ENCODE peak calls at places on chromosomes 13 and 19, in six cellular contexts. T is substantia nigra, C is PC-9, V is endothelial cell, N is AML-193, U is non-pigmented ciliary epithelial cell. K is an unnamed sample.

GRCh38 chr19:15154002-15154612 is 46.7 kb downstream of the NOTCH3 start:
- DNase-seq in C (peak; percentile 64), N (peak; percentile 51), V (peak; percentile 51), U (no peak), T (no peak), K (no peak)

GRCh38 chr19:46722421-46723022 is 5.6 kb upstream of the PRKD2 start:
- DNase-seq in C (no peak), U (no peak), V (no peak), T (no peak), N (no peak), K (no peak)

GRCh38 chr19:7418575-7418974 is 69.8 kb downstream of the ARHGEF18 start:
- DNase-seq in V (no peak), U (no peak), C (no peak), T (no peak), N (no peak), K (no peak)

GRCh38 chr13:78190296-78190695 is 271.7 kb upstream of the EDNRB start:
- DNase-seq in U (no peak), C (no peak), T (no peak), N (no peak), V (no peak), K (no peak)

GRCh38 chr13:107091386-107091785 is 523.4 kb upstream of the ARGLU1 start:
- DNase-seq in U (no peak), N (no peak), T (no peak), V (no peak), C (no peak), K (no peak)

GRCh38 chr19:3098515-3099346 is 4.6 kb downstream of the GNA11 start:
- DNase-seq in C (no peak), U (no peak), N (no peak), V (no peak), T (no peak), K (no peak)

GRCh38 chr19:33203529-33203928 is 9.4 kb downstream of the LRP3 start:
- DNase-seq in C (no peak), T (no peak), N (no peak), U (no peak), V (no peak), K (no peak)

GRCh38 chr13:52738719-52739467 is 727 bp downstream of the CNMD start:
- DNase-seq in N (no peak), T (no peak), V (peak; percentile 64), C (no peak), U (no peak), K (no peak)

GRCh38 chr19:6026390-6026897 is 48.5 kb upstream of the RANBP3 start:
- DNase-seq in U (no peak), V (no peak), C (no peak), N (no peak), T (no peak), K (no peak)

GRCh38 chr13:59734393-59734792 is 429.3 kb downstream of the DIAPH3 start:
- DNase-seq in N (no peak), T (no peak), V (no peak), U (no peak), C (no peak), K (no peak)

GRCh38 chr19:19279062-19279612 is 6.0 kb upstream of the TM6SF2 start:
- DNase-seq in C (no peak), N (no peak), U (no peak), T (no peak), V (no peak), K (no peak)

K was measured in HS-5.